ENCODE peak calls at places on chromosomes 13 and 19, in nine cellular contexts. C is HFF-Myc; J is ascending aorta; F is cardiac fibroblast; G is fibroblast of the aortic adventitia; E is PC-9; H is CD4-positive, CD25-positive, alpha-beta regulatory T cell; U is epithelial cell of esophagus; I is pancreas. B is an unnamed sample.

GRCh38 chr19:39676004-39676403 is 20.3 kb downstream of the LGALS16 start:
- DNase-seq in C (no peak), J (no peak), F (no peak), G (no peak), E (no peak), H (no peak), U (peak), I (no peak), B (no peak)

GRCh38 chr19:32692727-32693061 is 1.1 kb downstream of the NUDT19 start:
- DNase-seq in C (no peak), J (no peak), F (no peak), G (peak), E (no peak), H (no peak), U (no peak), I (no peak), B (peak)

GRCh38 chr19:15641901-15642491 is 1.3 kb downstream of the CYP4F3 start:
- DNase-seq in C (no peak), J (no peak), F (no peak), G (no peak), E (no peak), H (no peak), U (no peak), I (no peak), B (no peak)

GRCh38 chr13:27101847-27102246 is 69.8 kb downstream of the USP12 start:
- DNase-seq in C (no peak), J (no peak), F (no peak), G (no peak), E (no peak), H (no peak), U (no peak), I (no peak), B (no peak)

GRCh38 chr19:50820549-50821247 is 2.9 kb downstream of the KLK1 start:
- DNase-seq in C (no peak), J (no peak), F (no peak), G (no peak), E (no peak), H (no peak), U (no peak), I (peak), B (no peak)

GRCh38 chr13:65605386-65605785 is 1624.8 kb downstream of the PCDH9 start:
- DNase-seq in C (no peak), J (no peak), F (peak), G (peak), E (no peak), H (no peak), U (no peak), I (no peak), B (no peak)

GRCh38 chr19:30362156-30362754 is 9.9 kb upstream of the ZNF536 start:
- DNase-seq in C (no peak), J (no peak), F (no peak), G (no peak), E (no peak), H (no peak), U (no peak), I (no peak), B (peak)

GRCh38 chr13:59801107-59801880 is 362.4 kb downstream of the DIAPH3 start:
- DNase-seq in C (no peak), J (no peak), F (no peak), G (no peak), E (no peak), H (no peak), U (no peak), I (no peak), B (no peak)

GRCh38 chr19:52896431-52897148 is 845 bp downstream of the ZNF320 start:
- DNase-seq in C (no peak), J (no peak), F (peak), G (peak), E (peak), H (no peak), U (peak), I (peak), B (peak)

GRCh38 chr13:114140131-114140908 is 7.9 kb upstream of the RASA3 start:
- DNase-seq in C (no peak), J (no peak), F (no peak), G (no peak), E (no peak), H (no peak), U (no peak), I (no peak), B (no peak)

GRCh38 chr13:99822820-99823219 is 148.7 kb downstream of the ZIC5 start:
- DNase-seq in C (no peak), J (no peak), F (no peak), G (no peak), E (no peak), H (no peak), U (no peak), I (no peak), B (no peak)

GRCh38 chr13:99821741-99822140 is 149.8 kb downstream of the ZIC5 start:
- DNase-seq in C (peak), J (no peak), F (no peak), G (no peak), E (no peak), H (no peak), U (no peak), I (no peak), B (no peak)

GRCh38 chr13:99823961-99824360 is 147.6 kb downstream of the ZIC5 start:
- DNase-seq in C (no peak), J (no peak), F (no peak), G (no peak), E (no peak), H (no peak), U (no peak), I (no peak), B (no peak)

GRCh38 chr13:99816321-99816720 is 155.2 kb downstream of the ZIC5 start:
- DNase-seq in C (no peak), J (no peak), F (no peak), G (no peak), E (no peak), H (no peak), U (no peak), I (no peak), B (no peak)

DNA sequence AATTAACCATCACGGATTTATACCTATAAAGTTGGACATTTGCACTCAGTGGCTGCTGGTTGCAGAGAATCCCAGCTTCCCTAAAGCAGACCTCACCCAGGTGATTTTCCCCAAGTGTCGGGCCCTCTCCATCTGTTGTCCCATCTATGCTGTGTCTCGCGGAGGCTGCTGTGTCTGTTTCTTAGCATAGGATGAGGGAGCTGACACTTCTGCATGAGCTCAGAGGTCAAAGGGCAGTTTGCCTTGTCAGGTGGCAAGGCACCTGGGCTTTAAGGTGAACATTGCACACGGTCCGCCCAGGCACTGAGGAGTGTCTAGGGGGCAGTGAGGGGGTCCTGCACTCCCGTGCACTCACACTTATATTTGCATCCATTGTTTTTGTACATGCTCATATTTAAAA is 151.6 kb downstream of the ZIC5 start:
- DNase-seq in C (no peak), J (no peak), F (no peak), G (no peak), E (no peak), H (no peak), U (no peak), I (no peak), B (no peak)
- H3K4me3 ChIP-seq in C (no peak), J (no peak), F (no peak), G (no peak), E (no peak), H (no peak), U (no peak), I (no peak), B (no peak)

DNA sequence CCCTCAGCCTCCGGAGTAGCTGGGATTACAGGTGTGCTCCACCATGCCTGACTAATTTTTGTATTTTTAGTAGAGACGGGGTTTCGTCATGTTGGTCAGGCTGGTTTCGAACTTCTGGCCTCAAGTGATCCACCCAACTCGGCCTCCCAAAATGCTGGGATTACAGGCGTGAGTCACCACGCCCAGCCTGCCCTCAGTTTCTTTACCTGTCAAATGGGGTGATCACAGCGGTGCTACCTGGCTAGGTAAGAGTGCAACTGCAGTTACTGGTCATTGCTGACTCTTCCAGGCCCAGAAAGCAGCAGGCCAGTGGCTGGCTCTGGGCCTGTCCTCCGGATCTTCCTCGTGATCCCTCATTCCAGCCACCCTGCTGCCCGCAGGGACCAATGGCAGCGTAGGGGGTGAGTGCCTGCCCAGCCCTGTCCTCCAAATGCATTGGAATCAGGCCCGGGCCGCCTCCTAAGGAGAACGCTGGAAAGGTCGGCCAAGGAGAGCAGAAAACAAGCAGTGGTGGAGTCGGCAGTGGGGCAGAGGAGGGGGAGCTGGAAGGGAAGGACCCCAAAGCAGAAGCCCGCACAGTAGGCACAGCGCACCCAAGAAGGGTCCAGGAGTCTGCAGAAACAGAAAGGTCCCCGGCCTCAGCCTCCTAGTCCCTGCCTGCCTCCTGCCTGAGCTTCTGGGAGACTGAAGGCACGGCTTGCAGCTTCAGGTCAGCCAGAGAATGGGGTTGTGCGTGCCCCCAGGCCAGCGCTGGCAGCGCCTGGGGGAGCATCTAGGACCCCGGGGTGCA is 1.8 kb upstream of the SLC27A1 start:
- DNase-seq in C (no peak), J (no peak), F (peak), G (peak), E (no peak), H (no peak), U (no peak), I (peak), B (peak)
- H3K4me3 ChIP-seq in C (peak), J (peak), F (peak), G (peak), E (peak), H (no peak), U (peak), I (no peak), B (peak)

DNA sequence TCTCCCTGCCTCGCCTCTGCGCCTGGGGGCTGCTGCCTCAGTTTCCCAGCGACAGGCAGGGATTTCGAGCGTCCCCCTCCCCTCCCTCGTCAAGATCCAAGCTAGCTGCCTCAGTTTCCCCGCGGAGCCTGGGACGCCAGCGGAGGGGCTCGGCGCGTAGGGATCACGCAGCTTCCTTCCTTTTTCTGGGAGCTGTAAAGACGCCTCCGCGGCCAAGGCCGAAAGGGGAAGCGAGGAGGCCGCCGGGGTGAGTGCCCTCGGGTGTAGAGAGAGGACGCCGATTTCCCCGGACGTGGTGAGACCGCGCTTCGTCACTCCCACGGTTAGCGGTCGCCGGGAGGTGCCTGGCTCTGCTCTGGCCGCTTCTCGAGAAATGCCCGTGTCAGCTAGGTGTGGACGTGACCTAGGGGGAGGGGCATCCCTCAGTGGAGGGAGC is 722 bp upstream of the ICAM1 start:
- DNase-seq in C (no peak), J (peak), F (no peak), G (no peak), E (no peak), H (peak), U (no peak), I (peak), B (peak)
- H3K4me3 ChIP-seq in C (no peak), J (peak), F (peak), G (peak), E (peak), H (peak), U (peak), I (peak), B (peak)

GRCh38 chr19:638901-639250 is 803 bp upstream of the FGF22 start:
- DNase-seq in C (no peak), J (no peak), F (no peak), G (no peak), E (no peak), H (no peak), U (no peak), I (no peak), B (no peak)

GRCh38 chr19:641702-642101 is 2.0 kb downstream of the FGF22 start:
- DNase-seq in C (no peak), J (no peak), F (no peak), G (no peak), E (no peak), H (no peak), U (peak), I (no peak), B (no peak)

GRCh38 chr19:640156-640548 is 473 bp downstream of the FGF22 start:
- DNase-seq in C (no peak), J (no peak), F (no peak), G (no peak), E (no peak), H (no peak), U (no peak), I (no peak), B (no peak)

GRCh38 chr19:639251-640155 is at the start of gene FGF22:
- DNase-seq in C (no peak), J (peak), F (peak), G (peak), E (peak), H (peak), U (peak), I (peak), B (peak)

DNA sequence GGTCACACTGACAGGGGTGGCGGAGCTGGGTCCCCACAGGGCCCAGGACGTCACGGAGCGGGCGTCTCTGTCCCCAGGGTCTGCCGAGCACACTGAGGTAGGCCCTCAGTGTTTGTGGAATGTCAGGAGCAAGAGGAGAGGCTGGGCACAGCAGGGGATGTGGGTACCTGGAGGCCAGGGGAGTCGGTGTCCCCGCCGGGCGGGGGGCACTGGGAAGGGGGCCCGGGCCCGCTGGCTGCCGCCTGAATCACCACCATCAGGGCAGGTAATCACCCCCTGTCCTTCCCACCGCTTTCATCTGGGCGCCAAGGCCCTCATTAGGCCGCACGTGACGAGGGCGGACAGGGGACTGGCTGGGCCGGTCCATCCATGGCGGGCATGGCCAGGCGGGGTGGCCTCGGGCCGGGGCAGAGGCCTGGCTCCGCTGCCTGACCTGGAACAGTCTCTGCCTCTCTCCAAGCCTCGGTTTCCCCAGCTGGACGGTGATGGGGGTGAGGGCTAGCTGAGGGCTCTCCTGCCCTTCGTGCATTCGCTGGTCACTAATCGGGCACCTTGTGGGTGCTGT is 1.0 kb downstream of the FGF22 start:
- DNase-seq in C (no peak), J (no peak), F (no peak), G (no peak), E (no peak), H (no peak), U (no peak), I (no peak), B (no peak)
- H3K4me3 ChIP-seq in C (no peak), J (no peak), F (no peak), G (no peak), E (no peak), H (no peak), U (no peak), I (no peak), B (no peak)

B was measured in GM23248.